ENCODE peak calls at places on chromosome 11, in ten cellular contexts. Q is body of pancreas, D is A549, H is ovary, C is heart left ventricle, L is HCT116, U is stomach, W is H1, O is HepG2, G is IMR-90. B is an unnamed sample.

GRCh38 chr11:16111690-16112089 is 244.7 kb downstream of the SOX6 start:
- DNase-seq in D (no peak), Q (no peak), G (no peak), W (peak; percentile 2), C (peak; percentile 30), L (no peak), U (no peak), H (no peak), O (no peak), B (peak; percentile 21)

GRCh38 chr11:22163394-22163797 is 29.5 kb upstream of the ANO5 start:
- DNase-seq in Q (peak; percentile 40), W (no peak), G (no peak), H (no peak), L (no peak), D (no peak), U (no peak), O (no peak), C (peak; percentile 29), B (no peak)

GRCh38 chr11:123783536-123783935 is 22.6 kb downstream of the OR6M1 start:
- DNase-seq in Q (no peak), O (no peak), U (no peak), D (no peak), H (no peak), L (no peak), C (no peak), W (no peak), G (no peak), B (no peak)

GRCh38 chr11:38274031-38274430 is 1676.0 kb upstream of the RAG2 start:
- DNase-seq in C (no peak), O (no peak), W (no peak), U (no peak), D (no peak), L (no peak), H (no peak), Q (no peak), G (no peak), B (no peak)

GRCh38 chr11:31327417-31327816 is 42.1 kb downstream of the DCDC1 start:
- DNase-seq in H (no peak), D (no peak), Q (no peak), U (no peak), L (no peak), W (no peak), G (no peak), C (no peak), O (no peak), B (no peak)

GRCh38 chr11:107385361-107385982 is 72.2 kb downstream of the CWF19L2 start:
- DNase-seq in W (no peak), H (no peak), O (peak; percentile 88), D (no peak), Q (peak; percentile 9), C (no peak), U (no peak), G (peak; percentile 29), L (peak; percentile 29), B (no peak)

GRCh38 chr11:67303132-67303988 is at the start of gene SSH3:
- DNase-seq in H (peak; percentile 79), O (peak; percentile 56), C (peak; percentile 89), Q (peak; percentile 89), D (peak; percentile 71), W (peak; percentile 46), U (peak; percentile 91), G (peak; percentile 34), L (peak; percentile 42), B (peak; percentile 68)

GRCh38 chr11:78690588-78690987 is 115.9 kb upstream of the NARS2 start:
- DNase-seq in C (no peak), G (peak; percentile 59), U (no peak), Q (no peak), D (no peak), W (no peak), L (no peak), O (no peak), H (no peak), B (no peak)

GRCh38 chr11:93921695-93922468 is 71.5 kb upstream of the VSTM5 start:
- DNase-seq in O (peak; percentile 56), D (peak; percentile 30), G (peak; percentile 72), H (no peak), L (peak; percentile 60), Q (peak; percentile 58), C (no peak), U (peak; percentile 48), W (peak; percentile 43), B (peak; percentile 55)

GRCh38 chr11:37858398-37858797 is 1260.4 kb upstream of the RAG2 start:
- DNase-seq in U (no peak), D (no peak), Q (no peak), G (no peak), C (no peak), H (no peak), O (no peak), L (no peak), W (no peak), B (no peak)

GRCh38 chr11:42311504-42311903 is 852.1 kb upstream of the LRRC4C start:
- DNase-seq in Q (no peak), G (no peak), L (no peak), O (no peak), D (no peak), U (no peak), C (peak; percentile 17), H (no peak), W (no peak), B (peak; percentile 21)

GRCh38 chr11:44621784-44622183 is 56.3 kb downstream of the CD82 start:
- DNase-seq in U (peak; percentile 15), L (no peak), C (no peak), D (no peak), H (no peak), W (no peak), Q (no peak), G (no peak), O (no peak), B (no peak)

DNA sequence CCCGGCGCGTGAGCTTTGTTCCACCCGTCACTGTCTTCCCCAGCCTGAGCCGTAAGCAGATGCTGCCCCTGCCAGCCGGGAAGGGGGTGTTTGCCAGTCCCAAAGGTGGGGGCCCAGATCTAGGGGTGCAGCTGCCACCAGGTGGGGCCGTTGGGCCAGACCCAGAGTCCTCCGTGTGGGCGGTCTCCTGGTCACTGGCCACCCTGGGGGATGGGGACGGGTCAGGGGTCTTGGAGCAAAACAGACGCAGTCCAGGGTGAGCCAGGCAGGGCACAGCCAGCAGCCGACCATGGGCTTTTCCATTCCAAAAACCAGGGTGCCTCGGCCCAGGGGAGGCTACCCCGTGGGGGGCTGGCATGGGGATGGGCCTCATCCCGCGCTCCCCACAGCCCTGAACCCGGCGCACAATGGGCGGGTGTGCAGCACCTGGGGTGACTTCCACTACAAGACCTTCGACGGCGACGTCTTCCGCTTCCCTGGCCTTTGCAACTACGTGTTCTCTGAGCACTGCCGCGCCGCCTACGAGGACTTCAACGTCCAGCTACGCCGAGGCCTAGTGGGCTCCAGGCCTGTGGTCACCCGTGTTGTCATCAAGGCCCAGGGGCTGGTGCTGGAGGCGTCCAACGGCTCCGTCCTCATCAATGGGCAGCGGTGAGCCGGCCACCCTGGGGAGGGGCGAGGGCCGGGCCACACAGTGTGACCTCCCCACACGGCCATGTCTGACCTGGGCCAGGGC is 3.5 kb downstream of the MUC5B start:
- DNase-seq in G (no peak), D (no peak), O (no peak), C (peak; percentile 21), U (no peak), H (peak; percentile 29), L (no peak), W (no peak), Q (no peak), B (no peak)
- TF ChIP-seq CTCF in G (no peak), D (no peak), O (peak; percentile 27), C (no peak), U (no peak), H (no peak), L (no peak), W (peak; percentile 44), Q (no peak), B (no peak)

DNA sequence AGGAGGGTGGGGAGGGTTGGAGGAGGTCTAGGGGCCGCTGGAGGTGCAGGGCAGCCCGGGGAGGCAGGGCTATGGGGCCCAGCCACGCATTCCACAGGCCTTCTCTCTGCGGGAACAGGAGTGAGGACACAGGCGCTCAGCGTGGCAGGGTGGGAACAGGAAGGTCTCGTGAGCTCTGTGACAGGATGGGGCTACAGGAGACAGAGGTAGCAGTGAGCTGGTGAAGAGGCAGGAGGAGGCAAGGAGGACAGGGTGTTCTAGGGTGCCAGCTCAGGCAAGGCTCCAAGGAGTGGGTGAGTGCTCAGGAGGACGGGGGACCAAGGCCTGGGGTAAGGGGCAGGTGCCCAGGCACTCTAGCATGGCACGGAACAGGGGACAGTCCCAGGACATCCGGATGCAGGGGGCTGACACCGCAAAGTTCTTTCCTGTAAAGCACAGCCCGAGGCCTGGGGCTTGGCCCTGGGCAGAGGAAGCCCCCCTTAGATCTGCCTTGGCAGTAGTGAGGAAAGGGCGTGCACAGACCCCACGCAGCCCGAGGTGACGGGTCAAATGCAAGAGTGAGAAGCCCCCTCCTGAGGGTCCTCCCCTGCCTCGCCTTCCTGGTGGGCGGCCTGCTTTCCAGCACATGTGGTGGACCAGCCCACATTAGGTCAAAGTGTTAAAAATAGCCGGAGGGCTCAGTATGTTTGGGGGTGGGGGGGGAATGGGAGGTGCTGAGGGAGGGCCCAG is 4.7 kb upstream of the NEAT1 start:
- DNase-seq in W (no peak), O (no peak), Q (peak; percentile 57), U (peak; percentile 50), H (peak; percentile 76), G (peak; percentile 28), L (no peak), C (peak; percentile 82), D (no peak), B (peak; percentile 57)
- TF ChIP-seq POLR2A in W (no peak), O (no peak), Q (no peak), U (no peak), H (no peak), G (no peak), L (no peak), C (no peak), D (peak; percentile 39), B (peak; percentile 25)

DNA sequence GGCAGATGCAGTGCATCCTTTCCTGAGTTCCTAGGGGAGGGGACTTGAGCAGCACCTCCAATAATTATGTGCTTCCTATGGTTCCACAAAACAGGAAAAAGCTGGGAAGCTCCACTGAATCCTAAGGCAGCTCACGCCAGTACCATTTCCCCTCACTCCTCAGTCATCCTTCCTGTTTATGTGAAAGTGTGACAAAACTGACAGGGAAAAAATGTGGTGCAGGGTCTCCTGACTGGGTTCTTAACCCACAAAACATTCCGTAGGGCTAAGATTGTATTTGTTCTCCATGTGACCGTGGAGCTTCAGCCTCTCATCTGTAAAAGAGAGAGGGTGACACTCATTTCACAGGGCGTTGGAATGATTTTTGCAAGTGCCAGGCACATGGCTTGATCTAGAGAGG is 12.2 kb upstream of the LYVE1 start:
- DNase-seq in D (no peak), O (no peak), U (no peak), L (no peak), Q (no peak), W (no peak), H (no peak), C (no peak), G (peak; percentile 43), B (no peak)
- H3K27ac ChIP-seq in D (no peak overlapping the region), O (no peak overlapping the region), U (peak overlapping the region; percentile 15), L (no peak overlapping the region), Q (no peak overlapping the region), W (no peak overlapping the region), H (no peak overlapping the region), C (no peak overlapping the region), G (no peak overlapping the region), B (peak overlapping the region; percentile 76)

DNA sequence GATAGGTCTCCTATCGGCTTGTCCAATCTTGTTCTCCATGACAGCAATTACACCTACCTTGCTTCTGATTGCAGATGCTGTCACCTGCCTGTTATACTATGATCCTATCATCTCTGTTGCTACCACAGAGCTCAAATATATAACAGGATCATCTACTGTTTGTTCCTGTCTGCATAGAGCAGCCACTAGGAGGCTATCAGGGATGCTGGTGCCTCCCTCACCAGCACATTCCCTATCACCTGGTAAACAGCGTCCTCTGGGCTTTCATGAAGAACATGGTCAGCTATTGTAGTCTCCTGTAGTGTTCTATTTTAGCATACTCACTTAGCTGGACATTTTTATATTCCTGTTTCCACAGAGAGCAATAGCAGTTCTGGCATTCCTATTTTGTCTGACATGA is 87.8 kb upstream of the FAT3 start:
- DNase-seq in O (no peak), D (no peak), Q (no peak), H (no peak), C (no peak), L (no peak), U (no peak), W (no peak), G (no peak), B (no peak)
- TF ChIP-seq CTCF in O (no peak), D (peak; percentile 16), Q (peak; percentile 9), H (no peak), C (no peak), L (no peak), U (no peak), W (peak; percentile 94), G (no peak), B (no peak)